ENCODE peak calls at places on chromosome 3, in six cellular contexts. O is HCT116, S is GM23338, L is SK-N-SH, M is transverse colon, N is GM12878. W is an unnamed sample. For H3K4me1, the result is how much of the 10 kb centered on the place peaks cover.

GRCh38 chr3:69322110-69322509 is 63.8 kb downstream of the FRMD4B start:
- DNase-seq in O (no peak), S (no peak), L (no peak), M (no peak), N (no peak), W (no peak)

GRCh38 chr3:98788651-98789050 is 25.5 kb downstream of the ST3GAL6 start:
- DNase-seq in O (no peak), S (no peak), L (peak), M (no peak), N (no peak), W (no peak)

GRCh38 chr3:43156812-43157455 is 51.1 kb upstream of the POMGNT2 start:
- DNase-seq in O (no peak), S (no peak), L (no peak), M (no peak), N (no peak), W (no peak)

GRCh38 chr3:7146529-7146928 is 285.6 kb downstream of the GRM7 start:
- DNase-seq in O (no peak), S (no peak), L (no peak), M (no peak), N (no peak), W (no peak)

GRCh38 chr3:109023656-109024254 is 70.1 kb upstream of the GUCA1C start:
- DNase-seq in O (peak), S (peak), L (peak), M (peak), N (peak), W (no peak)

GRCh38 chr3:136380530-136380929 is 130.4 kb downstream of the PCCB start:
- DNase-seq in O (no peak), S (no peak), L (no peak), M (no peak), N (no peak), W (no peak)

GRCh38 chr3:40615110-40615915 is 90.6 kb downstream of the ZNF621 start:
- DNase-seq in O (no peak), S (peak), L (peak), M (no peak), N (no peak), W (no peak)

GRCh38 chr3:135895106-135895733 is 70.3 kb upstream of the PPP2R3A start:
- DNase-seq in O (peak), S (peak), L (peak), M (peak), N (peak), W (peak)

GRCh38 chr3:24086597-24087369 is 141.7 kb downstream of the NR1D2 start:
- DNase-seq in O (no peak), S (no peak), L (no peak), M (no peak), N (no peak), W (no peak)

GRCh38 chr3:153445817-153446216 is 283.8 kb downstream of the RAP2B start:
- DNase-seq in O (no peak), S (no peak), L (no peak), M (no peak), N (no peak), W (no peak)

GRCh38 chr3:186589856-186590579 is 19.5 kb downstream of the DNAJB11 start:
- DNase-seq in O (peak), S (no peak), L (no peak), M (no peak), N (no peak), W (no peak)

GRCh38 chr3:61257148-61257547 is 5.9 kb upstream of the FHIT start:
- DNase-seq in O (no peak), S (no peak), L (no peak), M (no peak), N (no peak), W (no peak)

GRCh38 chr3:162285252-162285651 is 788.6 kb downstream of the OTOL1 start:
- DNase-seq in O (no peak), S (no peak), L (no peak), M (no peak), N (no peak), W (no peak)

GRCh38 chr3:29486087-29486486 is 205.2 kb downstream of the RBMS3 start:
- DNase-seq in O (no peak), S (peak), L (no peak), M (no peak), N (peak), W (no peak)

GRCh38 chr3:107989651-107990050 is 101.2 kb downstream of the CD47 start:
- DNase-seq in O (no peak), S (no peak), L (peak), M (no peak), N (no peak), W (no peak)

GRCh38 chr3:72246685-72247084 is 461.7 kb upstream of the PROK2 start:
- DNase-seq in O (no peak), S (no peak), L (no peak), M (no peak), N (no peak), W (no peak)

GRCh38 chr3:5726618-5727017 is 539.1 kb downstream of the EDEM1 start:
- DNase-seq in O (no peak), S (no peak), L (no peak), M (no peak), N (no peak), W (no peak)

GRCh38 chr3:57890874-57891273 is 117.3 kb upstream of the FLNB start:
- DNase-seq in O (no peak), S (no peak), L (no peak), M (no peak), N (no peak), W (no peak)

GRCh38 chr3:129723558-129724324 is 117.3 kb upstream of the PLXND1 start:
- DNase-seq in O (no peak), S (no peak), L (no peak), M (peak), N (no peak), W (no peak)

GRCh38 chr3:182239316-182239715 is 527.6 kb downstream of the SOX2 start:
- DNase-seq in O (no peak), S (no peak), L (no peak), M (no peak), N (no peak), W (no peak)

GRCh38 chr3:57942872-57943283 is 65.3 kb upstream of the FLNB start:
- DNase-seq in O (no peak), S (no peak), L (no peak), M (peak), N (no peak), W (no peak)

GRCh38 chr3:20405731-20406130 is 219.7 kb upstream of the SGO1 start:
- DNase-seq in O (no peak), S (no peak), L (no peak), M (no peak), N (no peak), W (no peak)

GRCh38 chr3:65174713-65175112 is 486.9 kb upstream of the ADAMTS9 start:
- DNase-seq in O (no peak), S (no peak), L (no peak), M (no peak), N (no peak), W (no peak)

GRCh38 chr3:65173841-65174240 is 486.0 kb upstream of the ADAMTS9 start:
- DNase-seq in O (no peak), S (no peak), L (no peak), M (no peak), N (no peak), W (no peak)

GRCh38 chr3:65166531-65166930 is 478.7 kb upstream of the ADAMTS9 start:
- DNase-seq in O (no peak), S (no peak), L (no peak), M (no peak), N (no peak), W (no peak)

GRCh38 chr3:65168547-65168946 is 480.7 kb upstream of the ADAMTS9 start:
- DNase-seq in O (no peak), S (no peak), L (no peak), M (no peak), N (no peak), W (no peak)

DNA sequence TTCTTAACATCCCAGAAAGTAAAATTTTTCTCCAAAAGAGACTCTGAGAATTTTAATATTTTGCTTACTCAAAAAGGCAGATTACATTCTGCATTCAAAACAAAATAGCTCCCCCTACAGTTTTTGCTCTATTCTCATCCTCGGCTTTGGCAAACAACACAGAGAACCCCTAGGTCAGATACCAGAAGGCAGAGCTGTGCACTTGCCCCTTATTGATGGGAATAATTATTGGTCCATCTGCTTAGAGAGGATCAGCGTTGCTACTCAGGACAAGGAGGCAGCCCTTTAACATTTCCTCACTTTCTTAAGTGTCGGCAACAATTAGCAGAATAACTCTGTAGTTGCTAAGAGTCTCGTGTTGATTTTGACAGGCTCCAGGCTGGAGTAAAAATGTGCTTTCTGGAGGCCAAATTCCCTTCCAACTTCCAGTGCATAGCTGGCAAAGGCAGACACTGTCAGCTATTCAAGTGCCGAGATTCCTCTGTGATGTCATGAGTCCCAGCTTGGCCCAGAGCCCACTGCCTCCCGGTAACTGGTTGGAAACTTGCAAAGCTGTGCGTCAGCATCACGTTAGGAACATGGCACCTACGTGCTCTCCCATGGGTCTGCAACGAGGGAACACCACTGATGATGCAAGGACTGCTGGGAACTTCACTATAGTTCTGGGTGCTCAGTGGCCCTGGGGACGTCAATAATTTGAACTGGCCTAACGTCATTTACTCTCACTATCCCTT is 482.7 kb upstream of the ADAMTS9 start:
- DNase-seq in O (no peak), S (peak), L (peak), M (peak), N (no peak), W (no peak)
- TF ChIP-seq POLR2AphosphoS5 in O (no peak), S (no peak), L (no peak), M (peak), N (no peak), W (peak)

DNA sequence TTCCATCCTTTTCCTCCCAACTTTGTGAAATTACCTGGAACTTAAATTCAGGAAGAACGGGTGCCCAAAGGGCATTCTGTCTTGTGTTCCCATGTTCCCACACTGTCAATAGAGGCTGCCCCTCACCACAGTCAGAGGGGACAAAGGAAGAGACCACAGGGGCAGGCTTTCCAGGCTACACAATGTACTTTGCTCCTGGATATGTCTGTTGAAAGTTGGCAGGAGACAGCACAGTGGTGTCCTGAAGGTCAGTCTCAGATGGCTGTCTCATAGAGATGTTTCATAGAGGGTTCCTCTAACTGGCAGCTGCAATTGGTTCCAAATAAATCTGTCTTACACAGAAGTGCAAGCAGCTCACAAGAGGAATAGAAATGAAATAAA is 107.8 kb upstream of the TGFBR2 start:
- DNase-seq in O (no peak), S (no peak), L (no peak), M (no peak), N (no peak), W (no peak)
- H3K4me1 ChIP-seq in O (under half), S (under half), L (under half), M (under half), N (under half), W (under half)

GRCh38 chr3:100486808-100487207 is 5.6 kb upstream of the TMEM45A start:
- DNase-seq in O (no peak), S (no peak), L (no peak), M (no peak), N (no peak), W (no peak)

GRCh38 chr3:100492810-100493140 is 356 bp downstream of the TMEM45A start:
- DNase-seq in O (no peak), S (no peak), L (no peak), M (no peak), N (no peak), W (no peak)

GRCh38 chr3:100489118-100489517 is 3.3 kb upstream of the TMEM45A start:
- DNase-seq in O (no peak), S (no peak), L (no peak), M (no peak), N (no peak), W (no peak)

GRCh38 chr3:100496711-100497261 is 4.4 kb downstream of the TMEM45A start:
- DNase-seq in O (no peak), S (no peak), L (no peak), M (no peak), N (peak), W (no peak)

DNA sequence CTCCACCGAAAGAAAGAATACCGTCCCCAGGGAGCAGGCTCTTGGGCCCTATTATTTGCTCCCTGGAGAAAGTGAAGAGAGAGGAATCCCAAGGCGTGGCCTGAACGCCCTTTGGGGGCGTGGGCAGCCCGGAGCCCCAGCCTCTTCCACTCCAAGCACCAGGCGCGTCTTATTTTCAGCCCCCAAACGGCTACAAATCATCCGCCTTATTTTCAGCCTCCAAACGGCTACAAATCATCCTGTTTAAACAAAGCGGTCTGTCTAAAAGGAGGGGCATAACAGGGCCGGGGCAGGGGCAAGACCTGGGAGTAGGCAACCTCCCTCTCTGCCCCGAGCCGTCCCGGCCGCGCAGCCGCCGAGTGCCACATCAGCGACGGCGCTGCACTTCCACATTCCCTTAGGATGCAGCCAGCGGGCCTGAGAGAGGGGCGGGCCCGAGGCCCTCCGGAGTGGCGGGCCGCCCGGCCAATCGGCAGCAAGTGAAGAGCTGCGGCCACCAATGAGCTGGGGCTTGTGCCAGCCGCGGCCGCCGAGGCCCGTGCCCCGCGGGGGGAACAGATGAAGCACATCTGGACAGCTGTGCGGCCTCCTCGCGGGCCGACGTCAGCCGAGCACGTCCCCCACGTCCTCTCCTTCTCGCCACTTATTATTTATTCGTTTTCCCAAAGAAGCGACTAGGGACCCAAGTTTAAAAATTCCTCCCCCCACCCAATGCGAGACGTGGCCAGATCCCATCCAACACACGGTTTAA is at the start of gene TMEM45A:
- DNase-seq in O (peak), S (peak), L (peak), M (peak), N (peak), W (peak)
- TF ChIP-seq POLR2AphosphoS5 in O (peak), S (peak), L (peak), M (peak), N (no peak), W (peak)

DNA sequence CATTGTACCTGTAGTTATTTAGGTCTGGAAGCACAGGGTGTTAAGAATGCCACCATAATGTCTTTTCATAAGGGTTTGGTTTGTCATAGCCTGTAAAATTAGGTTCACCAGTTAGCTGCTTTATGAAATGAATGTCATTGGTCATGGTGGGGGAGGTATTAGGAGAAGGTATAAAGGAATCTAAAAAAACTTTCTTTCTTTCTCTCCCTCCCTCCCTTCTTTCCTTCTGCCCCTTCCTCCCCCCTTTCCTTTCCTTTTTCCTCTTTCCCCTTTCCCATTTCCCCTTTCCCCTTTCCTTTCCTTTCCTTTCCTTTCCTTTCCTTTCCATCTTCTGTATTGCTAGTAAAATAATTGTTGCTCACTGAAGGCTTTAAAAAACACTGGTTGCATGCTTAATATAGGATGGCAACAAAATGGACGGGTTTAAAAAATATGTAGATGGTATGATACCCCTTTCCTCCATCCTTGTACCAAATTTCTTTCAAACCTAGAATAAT is 9.6 kb downstream of the ATP2C1 start:
- DNase-seq in O (no peak), S (no peak), L (no peak), M (no peak), N (no peak), W (no peak)
- H3K4me1 ChIP-seq in O (under half), S (under half), L (under half), M (under half), N (under half), W (half or more)

GRCh38 chr3:142209655-142210054 is 15.7 kb downstream of the GK5 start:
- DNase-seq in O (no peak), S (no peak), L (no peak), M (no peak), N (no peak), W (no peak)
- TF ChIP-seq POLR2AphosphoS5 in O (no peak), S (no peak), L (peak), M (peak), N (no peak), W (no peak)

GRCh38 chr3:127590282-127590592 is 296 bp downstream of the TPRA1 start:
- DNase-seq in O (no peak), S (peak), L (peak), M (peak), N (no peak), W (no peak)
- H3K4me1 ChIP-seq in O (under half), S (under half), L (under half), M (under half), N (under half), W (under half)

DNA sequence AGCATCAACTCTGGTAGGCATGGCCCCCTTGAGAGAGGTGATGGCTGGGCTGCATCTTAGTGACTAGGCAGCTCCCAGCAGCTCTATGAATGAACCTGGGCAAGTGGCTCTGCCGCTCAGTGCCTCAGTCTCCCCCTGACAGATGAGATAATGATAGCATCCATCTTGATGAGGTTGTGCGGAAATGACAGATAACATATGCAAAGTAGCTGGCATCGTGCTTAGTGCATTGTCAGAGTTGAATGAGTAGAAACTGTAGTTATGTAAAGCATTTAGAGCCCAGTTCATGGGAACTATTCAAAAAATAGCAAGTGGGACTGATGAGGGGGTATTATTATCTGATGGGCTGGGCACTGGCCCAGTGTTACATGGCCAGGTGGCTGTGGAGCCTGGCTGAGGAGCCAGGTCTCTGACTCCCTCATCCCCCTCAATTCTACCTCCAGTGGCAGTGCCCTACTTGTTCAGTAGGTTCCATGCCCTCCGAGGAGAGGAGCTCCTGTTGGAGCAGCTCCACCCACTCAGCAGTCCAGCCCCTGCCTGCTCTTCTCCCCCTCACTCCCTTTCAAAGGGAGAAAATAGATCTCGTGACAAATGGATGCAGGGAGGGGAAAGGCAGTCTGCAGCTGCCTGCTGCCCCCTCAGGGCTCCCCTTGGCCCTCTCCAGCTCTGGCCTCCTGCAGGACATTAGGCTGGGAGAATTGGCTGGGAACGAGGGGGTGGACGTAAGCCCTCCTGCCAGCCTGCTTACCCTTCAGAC is 6.6 kb downstream of the PRKCD start:
- DNase-seq in O (no peak), S (no peak), L (peak), M (no peak), N (no peak), W (no peak)
- TF ChIP-seq POLR2AphosphoS5 in O (no peak), S (no peak), L (no peak), M (no peak), N (no peak), W (no peak)

DNA sequence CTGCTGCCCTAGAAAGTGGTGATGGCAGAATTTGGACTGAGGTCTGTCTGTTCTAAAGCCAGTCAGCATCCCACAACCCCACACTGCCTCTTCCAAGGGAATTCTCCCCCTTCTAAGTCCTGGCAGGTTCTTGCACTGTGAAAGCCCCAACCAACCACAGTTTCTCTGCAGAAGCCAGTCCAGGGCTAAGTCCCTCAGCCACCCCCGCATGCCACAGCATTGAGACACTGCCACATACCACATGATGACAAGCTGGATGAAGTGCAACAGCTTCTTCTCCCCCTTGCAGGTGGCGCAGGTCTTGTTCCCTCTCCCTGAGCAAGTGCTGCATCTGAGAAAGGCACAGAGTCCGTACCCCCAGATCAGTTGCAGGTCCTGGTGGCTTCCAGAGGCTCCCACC is 18.6 kb downstream of the SSUH2 start:
- DNase-seq in O (peak), S (no peak), L (no peak), M (no peak), N (no peak), W (no peak)
- H3K4me1 ChIP-seq in O (under half), S (under half), L (under half), M (under half), N (under half), W (under half)